ENCODE peak calls at places on chromosome 19, in four cellular contexts. One of them, this sample, is unnamed.

GRCh38 chr19:11191273-11191755 is 6.0 kb downstream of the KANK2 start:
- DNase-seq in IMR-90: peak; percentile 63
- DNase-seq in heart left ventricle: peak; percentile 91
- DNase-seq in CD4-positive, alpha-beta memory T cell: no peak
- DNase-seq in this sample: no peak

GRCh38 chr19:47398707-47399106 is 20.6 kb downstream of the MEIS3 start:
- DNase-seq in CD4-positive, alpha-beta memory T cell: no peak
- DNase-seq in heart left ventricle: no peak
- DNase-seq in IMR-90: no peak
- DNase-seq in this sample: no peak

GRCh38 chr19:55358943-55359908 is 3.8 kb downstream of the GARIN5B start:
- DNase-seq in IMR-90: no peak
- DNase-seq in CD4-positive, alpha-beta memory T cell: no peak
- DNase-seq in heart left ventricle: no peak
- DNase-seq in this sample: no peak

GRCh38 chr19:30349131-30349730 is 23.0 kb upstream of the ZNF536 start:
- DNase-seq in CD4-positive, alpha-beta memory T cell: no peak
- DNase-seq in heart left ventricle: no peak
- DNase-seq in IMR-90: no peak
- DNase-seq in this sample: peak; percentile 52

GRCh38 chr19:1108291-1109031 is 4.7 kb downstream of the GPX4 start:
- DNase-seq in CD4-positive, alpha-beta memory T cell: no peak
- DNase-seq in IMR-90: no peak
- DNase-seq in heart left ventricle: no peak
- DNase-seq in this sample: no peak

GRCh38 chr19:29630661-29631060 is 24.6 kb downstream of the POP4 start:
- DNase-seq in IMR-90: no peak
- DNase-seq in CD4-positive, alpha-beta memory T cell: no peak
- DNase-seq in heart left ventricle: no peak
- DNase-seq in this sample: no peak

GRCh38 chr19:10286803-10287737 is at the start of gene ICAM4:
- DNase-seq in heart left ventricle: peak; percentile 90
- DNase-seq in CD4-positive, alpha-beta memory T cell: peak; percentile 19
- DNase-seq in IMR-90: peak; percentile 29
- DNase-seq in this sample: no peak

GRCh38 chr19:44109458-44109857 is 3.7 kb upstream of the ZNF225 start:
- DNase-seq in heart left ventricle: no peak
- DNase-seq in IMR-90: no peak
- DNase-seq in CD4-positive, alpha-beta memory T cell: no peak
- DNase-seq in this sample: no peak

GRCh38 chr19:7176792-7177191 is 107.3 kb downstream of the ZNF557 start:
- DNase-seq in IMR-90: no peak
- DNase-seq in CD4-positive, alpha-beta memory T cell: no peak
- DNase-seq in heart left ventricle: no peak
- DNase-seq in this sample: no peak

GRCh38 chr19:1396019-1396767 is 5.1 kb downstream of the GAMT start:
- DNase-seq in CD4-positive, alpha-beta memory T cell: no peak
- DNase-seq in heart left ventricle: no peak
- DNase-seq in IMR-90: no peak
- DNase-seq in this sample: no peak

GRCh38 chr19:51653162-51653561 is 6.5 kb upstream of the SIGLEC14 start:
- DNase-seq in CD4-positive, alpha-beta memory T cell: no peak
- DNase-seq in IMR-90: no peak
- DNase-seq in heart left ventricle: no peak
- DNase-seq in this sample: no peak

GRCh38 chr19:33399081-33399744 is 25.7 kb downstream of the CEBPG start:
- DNase-seq in heart left ventricle: peak; percentile 18
- DNase-seq in CD4-positive, alpha-beta memory T cell: no peak
- DNase-seq in IMR-90: no peak
- DNase-seq in this sample: no peak

GRCh38 chr19:31397308-31397707 is 48.1 kb upstream of the TSHZ3 start:
- DNase-seq in heart left ventricle: no peak
- DNase-seq in CD4-positive, alpha-beta memory T cell: no peak
- DNase-seq in IMR-90: no peak
- DNase-seq in this sample: no peak

GRCh38 chr19:32172761-32173160 is 172.6 kb upstream of the ZNF507 start:
- DNase-seq in heart left ventricle: no peak
- DNase-seq in CD4-positive, alpha-beta memory T cell: no peak
- DNase-seq in IMR-90: no peak
- DNase-seq in this sample: no peak

GRCh38 chr19:2428027-2428690 is 773 bp upstream of the TIMM13 start:
- DNase-seq in CD4-positive, alpha-beta memory T cell: no peak
- DNase-seq in heart left ventricle: peak; percentile 65
- DNase-seq in IMR-90: peak; percentile 8
- DNase-seq in this sample: no peak

GRCh38 chr19:19460761-19461265 is 54.5 kb downstream of the TSSK6 start:
- DNase-seq in heart left ventricle: peak; percentile 73
- DNase-seq in IMR-90: peak; percentile 30
- DNase-seq in CD4-positive, alpha-beta memory T cell: peak; percentile 67
- DNase-seq in this sample: no peak

GRCh38 chr19:44587863-44588752 is 25.3 kb upstream of the IGSF23 start:
- DNase-seq in heart left ventricle: no peak
- DNase-seq in CD4-positive, alpha-beta memory T cell: no peak
- DNase-seq in IMR-90: peak; percentile 96
- DNase-seq in this sample: no peak

GRCh38 chr19:34475026-34475974 is 6.3 kb upstream of the WTIP start:
- DNase-seq in heart left ventricle: no peak
- DNase-seq in CD4-positive, alpha-beta memory T cell: no peak
- DNase-seq in IMR-90: peak; percentile 91
- DNase-seq in this sample: no peak

GRCh38 chr19:35107541-35107939 is 8.1 kb upstream of the FXYD3 start:
- DNase-seq in heart left ventricle: no peak
- DNase-seq in IMR-90: no peak
- DNase-seq in CD4-positive, alpha-beta memory T cell: no peak
- DNase-seq in this sample: no peak

GRCh38 chr19:11479470-11480080 is 1.3 kb downstream of the ELAVL3 start:
- DNase-seq in IMR-90: no peak
- DNase-seq in CD4-positive, alpha-beta memory T cell: no peak
- DNase-seq in heart left ventricle: no peak
- DNase-seq in this sample: no peak

GRCh38 chr19:776549-776948 is 20.7 kb upstream of the PTBP1 start:
- DNase-seq in heart left ventricle: no peak
- DNase-seq in IMR-90: no peak
- DNase-seq in CD4-positive, alpha-beta memory T cell: no peak
- DNase-seq in this sample: no peak

GRCh38 chr19:13684021-13684420 is 80.3 kb upstream of the MRI1 start:
- DNase-seq in CD4-positive, alpha-beta memory T cell: no peak
- DNase-seq in IMR-90: no peak
- DNase-seq in heart left ventricle: no peak
- DNase-seq in this sample: no peak

GRCh38 chr19:45958763-45959516 is 14.7 kb downstream of the NOVA2 start:
- DNase-seq in heart left ventricle: no peak
- DNase-seq in CD4-positive, alpha-beta memory T cell: no peak
- DNase-seq in IMR-90: no peak
- DNase-seq in this sample: no peak

GRCh38 chr19:12837225-12837624 is 1.1 kb upstream of the MAST1 start:
- DNase-seq in IMR-90: no peak
- DNase-seq in heart left ventricle: no peak
- DNase-seq in CD4-positive, alpha-beta memory T cell: no peak
- DNase-seq in this sample: no peak

GRCh38 chr19:46880440-46880839 is 19.6 kb downstream of the ARHGAP35 start:
- DNase-seq in IMR-90: peak; percentile 13
- DNase-seq in CD4-positive, alpha-beta memory T cell: no peak
- DNase-seq in heart left ventricle: no peak
- DNase-seq in this sample: no peak

GRCh38 chr19:34308381-34309367 is 54.3 kb downstream of the GARRE1 start:
- DNase-seq in IMR-90: no peak
- DNase-seq in CD4-positive, alpha-beta memory T cell: peak; percentile 55
- DNase-seq in heart left ventricle: no peak
- DNase-seq in this sample: no peak

GRCh38 chr19:48568345-48568886 is 16.4 kb downstream of the SULT2B1 start:
- DNase-seq in IMR-90: peak; percentile 88
- DNase-seq in CD4-positive, alpha-beta memory T cell: no peak
- DNase-seq in heart left ventricle: peak; percentile 93
- DNase-seq in this sample: no peak

GRCh38 chr19:42468273-42468796 is 25.6 kb upstream of the CXCL17 start:
- DNase-seq in CD4-positive, alpha-beta memory T cell: no peak
- DNase-seq in heart left ventricle: no peak
- DNase-seq in IMR-90: peak; percentile 62
- DNase-seq in this sample: no peak

GRCh38 chr19:39032164-39032918 is at the start of gene FBXO27:
- DNase-seq in IMR-90: no peak
- DNase-seq in CD4-positive, alpha-beta memory T cell: no peak
- DNase-seq in heart left ventricle: peak; percentile 50
- DNase-seq in this sample: no peak

GRCh38 chr19:11018179-11018578 is 57.3 kb downstream of the SMARCA4 start:
- DNase-seq in CD4-positive, alpha-beta memory T cell: no peak
- DNase-seq in heart left ventricle: no peak
- DNase-seq in IMR-90: no peak
- DNase-seq in this sample: no peak

GRCh38 chr19:39192846-39193245 is 3.9 kb upstream of the NCCRP1 start:
- DNase-seq in IMR-90: no peak
- DNase-seq in heart left ventricle: no peak
- DNase-seq in CD4-positive, alpha-beta memory T cell: no peak
- DNase-seq in this sample: no peak

GRCh38 chr19:8017808-8018207 is 12.4 kb upstream of the ELAVL1 start:
- DNase-seq in CD4-positive, alpha-beta memory T cell: peak; percentile 29
- DNase-seq in heart left ventricle: no peak
- DNase-seq in IMR-90: no peak
- DNase-seq in this sample: no peak

GRCh38 chr19:14746891-14747290 is 31.5 kb downstream of the ADGRE2 start:
- DNase-seq in IMR-90: no peak
- DNase-seq in heart left ventricle: no peak
- DNase-seq in CD4-positive, alpha-beta memory T cell: no peak
- DNase-seq in this sample: no peak
- H3K4me3 ChIP-seq in IMR-90: no peak overlapping the region
- H3K4me3 ChIP-seq in heart left ventricle: no peak overlapping the region
- H3K4me3 ChIP-seq in CD4-positive, alpha-beta memory T cell: no peak overlapping the region
- H3K4me3 ChIP-seq in this sample: no peak overlapping the region

DNA sequence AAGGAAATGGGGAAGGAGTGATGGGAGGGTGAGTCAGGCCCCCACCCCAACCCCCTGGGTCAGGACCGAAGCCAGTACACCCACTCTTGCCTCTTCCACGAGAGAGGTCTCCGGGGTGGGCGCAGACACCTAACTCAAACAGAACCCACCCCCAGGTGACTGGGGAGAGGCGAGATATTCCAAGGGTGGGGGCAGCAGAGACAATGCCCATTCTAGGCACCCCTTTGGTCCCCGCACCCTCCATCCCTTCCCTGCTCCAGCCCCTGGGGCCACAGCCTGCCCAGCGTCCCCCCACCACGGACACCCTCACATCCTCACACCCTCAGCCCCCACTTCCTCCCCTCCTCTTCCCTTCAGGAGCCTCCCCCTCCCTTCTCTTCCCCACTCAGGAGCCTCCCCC is 682 bp downstream of the ZSCAN18 start:
- DNase-seq in CD4-positive, alpha-beta memory T cell: peak; percentile 6
- DNase-seq in heart left ventricle: no peak
- DNase-seq in IMR-90: no peak
- DNase-seq in this sample: no peak
- H3K9me3 ChIP-seq in CD4-positive, alpha-beta memory T cell: no peaks in the 10 kb centered on the region
- H3K9me3 ChIP-seq in heart left ventricle: peaks cover 5% of the 10 kb centered on the region
- H3K9me3 ChIP-seq in IMR-90: peaks cover 48% of the 10 kb centered on the region
- H3K9me3 ChIP-seq in this sample: no peaks in the 10 kb centered on the region

DNA sequence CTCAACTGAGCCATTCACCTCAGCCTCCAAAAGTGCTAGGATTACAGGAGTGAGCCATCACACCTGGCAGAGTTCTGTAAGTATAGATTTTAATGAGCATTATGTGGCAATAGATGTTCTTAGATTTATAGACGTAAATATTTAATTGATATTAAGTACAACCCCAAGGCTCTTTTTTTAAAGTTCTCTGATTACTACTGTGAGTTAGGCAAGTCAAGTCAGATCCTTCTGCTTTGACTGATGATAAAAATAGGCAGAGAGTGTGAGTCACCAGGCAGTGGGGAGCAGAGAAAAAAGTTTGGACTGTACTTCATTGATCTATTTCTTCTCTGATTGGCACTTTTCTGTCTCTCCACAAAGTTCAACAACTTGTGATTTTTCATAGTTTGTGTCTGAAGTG is 1379.9 kb downstream of the UQCRFS1 start:
- DNase-seq in heart left ventricle: no peak
- DNase-seq in CD4-positive, alpha-beta memory T cell: no peak
- DNase-seq in IMR-90: no peak
- DNase-seq in this sample: no peak
- H3K27ac ChIP-seq in heart left ventricle: no peak overlapping the region
- H3K27ac ChIP-seq in CD4-positive, alpha-beta memory T cell: no peak overlapping the region
- H3K27ac ChIP-seq in IMR-90: no peak overlapping the region
- H3K27ac ChIP-seq in this sample: no peak overlapping the region

GRCh38 chr19:4368128-4368820 is 24.9 kb downstream of the MPND start:
- DNase-seq in heart left ventricle: peak; percentile 36
- DNase-seq in IMR-90: peak; percentile 36
- DNase-seq in CD4-positive, alpha-beta memory T cell: no peak
- DNase-seq in this sample: no peak

GRCh38 chr19:4369888-4370260 is 26.5 kb downstream of the MPND start:
- DNase-seq in CD4-positive, alpha-beta memory T cell: peak; percentile 69
- DNase-seq in IMR-90: peak; percentile 26
- DNase-seq in heart left ventricle: peak; percentile 65
- DNase-seq in this sample: no peak

GRCh38 chr19:4367781-4368127 is 24.4 kb downstream of the MPND start:
- DNase-seq in heart left ventricle: no peak
- DNase-seq in CD4-positive, alpha-beta memory T cell: no peak
- DNase-seq in IMR-90: no peak
- DNase-seq in this sample: no peak

GRCh38 chr19:4370418-4371041 is 27.2 kb downstream of the MPND start:
- DNase-seq in IMR-90: no peak
- DNase-seq in heart left ventricle: no peak
- DNase-seq in CD4-positive, alpha-beta memory T cell: no peak
- DNase-seq in this sample: no peak

GRCh38 chr19:4369109-4369887 is 25.9 kb downstream of the MPND start:
- DNase-seq in CD4-positive, alpha-beta memory T cell: peak; percentile 81
- DNase-seq in heart left ventricle: peak; percentile 55
- DNase-seq in IMR-90: no peak
- DNase-seq in this sample: no peak
- H3K4me3 ChIP-seq in CD4-positive, alpha-beta memory T cell: peak overlapping the region; percentile 69
- H3K4me3 ChIP-seq in heart left ventricle: peak overlapping the region; percentile 34
- H3K4me3 ChIP-seq in IMR-90: no peak overlapping the region
- H3K4me3 ChIP-seq in this sample: no peak overlapping the region